ENCODE peak calls at places on chromosomes 3 and 15, in seven cellular contexts. D is H1, X is left ventricle myocardium inferior, Z is endothelial cell of umbilical vein, A is kidney epithelial cell, P is GM06990, L is BE2C. W is an unnamed sample.

GRCh38 chr3:14265246-14265962 is 86.8 kb downstream of the LSM3 start:
- DNase-seq in A (no peak), D (no peak), X (no peak), Z (no peak), L (no peak), P (no peak), W (no peak)

GRCh38 chr15:88331291-88331690 is 74.8 kb upstream of the NTRK3 start:
- DNase-seq in D (peak; percentile 96), X (no peak), Z (peak; percentile 6), L (peak; percentile 88), A (no peak), P (peak; percentile 14), W (peak; percentile 88)

GRCh38 chr15:40420793-40421192 is 15.2 kb downstream of the IVD start:
- DNase-seq in A (no peak), P (no peak), Z (no peak), X (no peak), L (no peak), D (no peak), W (no peak)

GRCh38 chr3:140316461-140316860 is 361.4 kb upstream of the TRIM42 start:
- DNase-seq in X (no peak), D (no peak), A (peak; percentile 21), P (no peak), L (no peak), Z (no peak), W (no peak)

GRCh38 chr3:189944285-189945145 is 176.2 kb downstream of the P3H2 start:
- DNase-seq in L (no peak), X (no peak), P (no peak), A (no peak), Z (no peak), D (no peak), W (no peak)

GRCh38 chr15:41258706-41259471 is 27.8 kb downstream of the CHP1 start:
- DNase-seq in D (no peak), P (no peak), Z (no peak), X (no peak), A (no peak), L (no peak), W (no peak)

GRCh38 chr3:117752984-117753717 is 1043.6 kb downstream of the TUSC7 start:
- DNase-seq in A (no peak), D (no peak), L (no peak), X (no peak), P (no peak), Z (no peak), W (no peak)

GRCh38 chr3:40996827-40997710 is 202.2 kb upstream of the CTNNB1 start:
- DNase-seq in D (no peak), X (no peak), P (no peak), A (no peak), Z (no peak), L (no peak), W (peak; percentile 35)

GRCh38 chr15:73930371-73930770 is 4.1 kb downstream of the LOXL1 start:
- DNase-seq in X (peak; percentile 78), P (no peak), L (no peak), Z (no peak), D (no peak), A (peak; percentile 73), W (no peak)

DNA sequence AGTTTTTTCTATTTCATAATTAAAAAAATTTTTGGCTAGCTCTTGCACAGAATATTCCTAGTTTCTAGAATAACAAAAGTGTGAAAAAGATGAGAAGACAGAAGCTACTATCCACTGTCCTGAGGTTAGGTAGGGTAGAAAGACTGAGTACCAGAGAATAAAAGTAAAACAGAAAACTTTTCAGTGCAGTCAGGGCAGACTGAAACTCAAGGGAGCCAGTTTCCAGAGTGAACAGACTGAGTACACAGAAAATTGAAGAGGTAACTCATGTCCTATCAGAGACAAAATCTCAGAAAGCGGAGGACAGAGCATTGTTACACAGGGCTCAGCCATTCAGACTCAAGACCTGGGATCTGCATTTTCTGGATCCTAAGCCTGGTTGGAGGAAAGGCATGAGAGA is 8.8 kb upstream of the FBXO40 start:
- DNase-seq in A (no peak), P (no peak), L (no peak), D (no peak), Z (no peak), X (no peak), W (no peak)
- H3K36me3 ChIP-seq in A (no peaks in the 10 kb centered on the region), P (no peaks in the 10 kb centered on the region), L (no peaks in the 10 kb centered on the region), D (no peaks in the 10 kb centered on the region), Z (no peaks in the 10 kb centered on the region), X (no peaks in the 10 kb centered on the region), W (no peaks in the 10 kb centered on the region)

DNA sequence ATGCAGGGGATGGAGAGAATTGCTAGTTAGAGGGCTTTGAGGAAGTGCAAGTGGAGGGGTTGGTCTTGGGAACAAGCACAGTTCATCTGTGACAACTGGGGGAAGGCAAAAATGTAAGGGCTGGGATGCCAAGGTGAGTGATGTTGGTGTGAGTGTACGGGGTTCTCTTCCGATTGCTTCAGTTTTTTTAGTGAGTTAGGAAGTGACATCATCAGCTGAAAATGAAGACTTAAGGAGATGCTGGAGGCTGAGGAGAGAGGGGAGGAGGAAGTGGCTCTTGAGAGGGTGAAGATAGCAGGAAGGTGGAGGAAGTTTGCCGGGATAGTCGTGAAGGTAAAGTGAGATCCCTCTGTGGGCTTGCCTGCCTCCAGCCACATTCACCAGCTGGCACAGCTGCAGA is 12.7 kb downstream of the TICRR start:
- DNase-seq in Z (peak; percentile 15), X (no peak), D (no peak), P (no peak), A (peak; percentile 21), L (no peak), W (no peak)
- H3K36me3 ChIP-seq in Z (peaks cover 19% of the 10 kb centered on the region), X (no peaks in the 10 kb centered on the region), D (peaks cover 84% of the 10 kb centered on the region), P (peaks cover 12% of the 10 kb centered on the region), A (peaks cover 1% of the 10 kb centered on the region), L (peaks cover 92% of the 10 kb centered on the region), W (peaks cover 95% of the 10 kb centered on the region)

DNA sequence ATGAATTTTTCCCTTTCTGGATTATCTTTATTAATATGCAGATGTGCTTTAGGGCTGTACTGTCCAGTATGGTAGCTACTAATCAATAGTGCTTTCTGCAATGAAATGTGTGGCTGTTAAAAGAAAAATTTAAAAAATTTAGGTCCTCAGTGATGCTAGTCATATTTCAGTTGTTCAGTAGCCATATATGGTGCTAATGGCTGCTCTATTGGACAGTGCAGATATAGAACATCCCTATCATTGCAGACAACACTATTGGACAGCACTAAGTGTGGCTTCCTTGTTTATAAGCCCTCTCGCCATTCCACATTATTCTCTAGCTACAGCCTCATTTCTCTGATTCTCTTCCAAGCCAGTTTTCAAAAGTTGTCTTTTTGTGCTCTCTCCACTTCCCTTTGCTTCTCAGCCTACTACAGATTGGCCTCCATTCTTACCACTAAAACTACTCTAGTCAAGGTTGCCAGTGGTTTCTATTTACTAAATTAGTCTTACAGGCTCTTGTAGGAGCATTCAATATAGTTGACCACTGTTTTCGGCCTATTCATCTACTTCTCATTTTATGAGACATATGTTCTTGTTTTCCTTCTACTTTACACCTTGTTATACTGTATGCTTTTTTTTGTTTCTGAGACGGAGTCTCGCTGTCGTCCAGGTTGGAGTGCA is 9.5 kb downstream of the MAPK6 start:
- DNase-seq in A (no peak), L (no peak), P (no peak), D (no peak), Z (no peak), X (no peak), W (no peak)
- H3K36me3 ChIP-seq in A (no peaks in the 10 kb centered on the region), L (peaks cover 5% of the 10 kb centered on the region), P (peaks cover 5% of the 10 kb centered on the region), D (no peaks in the 10 kb centered on the region), Z (no peaks in the 10 kb centered on the region), X (peaks cover under 1% of the 10 kb centered on the region), W (no peaks in the 10 kb centered on the region)

DNA sequence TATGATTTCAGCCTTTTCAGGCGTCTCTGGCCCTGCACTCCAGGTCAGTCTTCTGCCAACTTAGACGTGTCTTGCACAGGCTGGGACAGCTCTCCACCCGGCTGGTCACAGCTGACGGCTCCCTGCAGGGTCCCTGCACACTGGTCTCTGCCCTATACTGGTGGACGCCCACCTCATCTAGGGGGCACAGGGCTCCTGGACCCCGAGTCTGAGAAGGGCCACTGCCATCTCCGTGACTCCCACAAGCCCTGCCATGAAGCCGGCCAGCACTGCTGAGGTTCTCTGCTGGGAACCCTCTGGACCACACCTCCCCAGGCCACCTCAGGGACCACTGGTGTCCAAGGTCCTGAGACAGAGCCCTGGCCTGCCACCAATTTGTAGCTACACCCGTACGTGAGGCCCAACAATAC is 40.5 kb downstream of the CYFIP1 start:
- DNase-seq in X (no peak), A (no peak), L (no peak), P (no peak), D (no peak), Z (no peak), W (no peak)
- H3K36me3 ChIP-seq in X (peaks cover 83% of the 10 kb centered on the region), A (peaks cover 2% of the 10 kb centered on the region), L (peaks cover 37% of the 10 kb centered on the region), P (peaks cover 15% of the 10 kb centered on the region), D (peaks cover 6% of the 10 kb centered on the region), Z (peaks cover 19% of the 10 kb centered on the region), W (peaks cover 61% of the 10 kb centered on the region)

DNA sequence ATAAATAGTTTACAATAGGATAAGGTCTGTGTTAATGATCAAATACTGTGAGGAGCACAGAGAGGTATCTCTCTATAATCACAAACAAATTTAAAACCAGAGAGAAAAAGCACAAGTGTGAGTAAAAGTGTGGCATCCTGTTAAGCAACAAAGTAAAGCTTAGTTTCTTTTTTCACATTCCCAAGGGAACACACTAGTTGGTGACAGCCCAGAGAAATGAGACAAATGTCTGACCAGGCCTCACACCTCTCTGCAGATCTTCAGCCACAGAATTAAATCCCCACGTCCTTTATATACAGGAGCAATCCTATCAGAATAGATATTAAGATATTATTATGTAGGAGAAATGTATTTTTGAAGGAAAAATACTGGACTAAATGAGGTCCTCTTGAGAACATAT is 2.7 kb downstream of the FBN1 start:
- DNase-seq in X (no peak), A (no peak), L (no peak), P (no peak), D (no peak), Z (no peak), W (no peak)
- H3K36me3 ChIP-seq in X (no peaks in the 10 kb centered on the region), A (no peaks in the 10 kb centered on the region), L (no peaks in the 10 kb centered on the region), P (no peaks in the 10 kb centered on the region), D (no peaks in the 10 kb centered on the region), Z (no peaks in the 10 kb centered on the region), W (peaks cover 6% of the 10 kb centered on the region)

GRCh38 chr15:31222769-31223345 is 103.8 kb upstream of the KLF13 start:
- DNase-seq in D (no peak), L (no peak), Z (no peak), P (no peak), X (no peak), A (no peak), W (no peak)
- H3K36me3 ChIP-seq in D (no peaks in the 10 kb centered on the region), L (no peaks in the 10 kb centered on the region), Z (no peaks in the 10 kb centered on the region), P (peaks cover 20% of the 10 kb centered on the region), X (no peaks in the 10 kb centered on the region), A (no peaks in the 10 kb centered on the region), W (no peaks in the 10 kb centered on the region)

GRCh38 chr15:57278439-57278838 is 97.9 kb upstream of the CGNL1 start:
- DNase-seq in Z (no peak), L (no peak), P (no peak), A (no peak), X (no peak), D (no peak), W (no peak)
- H3K36me3 ChIP-seq in Z (peaks cover 15% of the 10 kb centered on the region), L (peaks cover 73% of the 10 kb centered on the region), P (no peaks in the 10 kb centered on the region), A (no peaks in the 10 kb centered on the region), X (peaks cover 52% of the 10 kb centered on the region), D (peaks cover 3% of the 10 kb centered on the region), W (peaks cover 28% of the 10 kb centered on the region)

DNA sequence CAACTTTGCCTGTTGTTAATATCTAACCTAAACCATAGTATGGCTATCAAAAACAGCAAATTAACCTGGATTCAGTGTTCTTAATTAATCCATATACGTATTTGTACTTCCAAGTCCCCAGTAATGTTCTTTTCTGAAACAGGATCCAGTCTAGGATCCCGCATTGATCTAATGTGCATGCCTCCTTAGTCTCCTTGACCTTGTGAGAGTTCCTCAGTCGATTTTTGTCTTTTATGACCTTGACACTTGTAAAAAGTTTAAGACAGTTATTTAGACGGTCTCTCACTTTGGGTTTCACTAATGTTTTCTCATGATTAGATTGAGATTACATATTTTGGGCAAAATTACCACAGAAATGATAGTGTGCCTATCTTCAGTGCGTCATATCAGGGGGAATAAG is 69.4 kb downstream of the TGFBR2 start:
- DNase-seq in D (no peak), X (no peak), P (no peak), A (no peak), Z (no peak), L (no peak), W (no peak)
- H3K36me3 ChIP-seq in D (peaks cover 23% of the 10 kb centered on the region), X (peaks cover 91% of the 10 kb centered on the region), P (no peaks in the 10 kb centered on the region), A (peaks cover 7% of the 10 kb centered on the region), Z (peaks cover 70% of the 10 kb centered on the region), L (no peaks in the 10 kb centered on the region), W (peaks cover 55% of the 10 kb centered on the region)

W was measured in NT2/D1.